ENCODE peak calls at places on chromosomes 7 and 10, in seven cellular contexts. P is foreskin fibroblast; U is DMS 273 treated with DMSO at 0.1 percent for 48 hours; Y is iPS-NIHi11; L is astrocyte of the spinal cord; V is effector CD4-positive, alpha-beta T cell; H is progenitor cell of endocrine pancreas. A is an unnamed sample.

GRCh38 chr7:133401225-133401624 is 148.3 kb downstream of the EXOC4 start:
- DNase-seq in P (no peak), U (no peak), Y (no peak), L (peak), V (no peak), H (no peak), A (no peak)

GRCh38 chr10:69377936-69378335 is 38.8 kb downstream of the TACR2 start:
- DNase-seq in P (no peak), U (no peak), Y (no peak), L (no peak), V (no peak), H (no peak), A (no peak)

GRCh38 chr7:74479066-74479781 is 25.5 kb downstream of the GTF2IRD1 start:
- DNase-seq in P (no peak), U (peak), Y (no peak), L (peak), V (no peak), H (no peak), A (peak)

GRCh38 chr7:149875396-149875795 is 1.6 kb downstream of the ATP6V0E2 start:
- DNase-seq in P (no peak), U (no peak), Y (no peak), L (no peak), V (no peak), H (no peak), A (no peak)

GRCh38 chr10:61747341-61747740 is 84.6 kb downstream of the CABCOCO1 start:
- DNase-seq in P (no peak), U (no peak), Y (no peak), L (no peak), V (no peak), H (no peak), A (no peak)

GRCh38 chr7:867406-868188 is 8.8 kb upstream of the GET4 start:
- DNase-seq in P (peak), U (no peak), Y (no peak), L (peak), V (no peak), H (no peak), A (no peak)

GRCh38 chr10:103598654-103599115 is 105.2 kb downstream of the NEURL1 start:
- DNase-seq in P (peak), U (no peak), Y (peak), L (peak), V (no peak), H (peak), A (peak)

GRCh38 chr10:106997721-106998120 is 166.8 kb downstream of the SORCS1 start:
- DNase-seq in P (no peak), U (no peak), Y (no peak), L (no peak), V (no peak), H (no peak), A (peak)

GRCh38 chr10:96125142-96125515 is 5.0 kb upstream of the ZNF518A start:
- DNase-seq in P (no peak), U (no peak), Y (no peak), L (no peak), V (no peak), H (no peak), A (no peak)

GRCh38 chr10:54130394-54130793 is 670.6 kb downstream of the PCDH15 start:
- DNase-seq in P (no peak), U (no peak), Y (no peak), L (no peak), V (no peak), H (no peak), A (no peak)

GRCh38 chr7:67937717-67938191 is 941.1 kb downstream of the TYW1 start:
- DNase-seq in P (peak), U (no peak), Y (no peak), L (peak), V (no peak), H (no peak), A (no peak)

GRCh38 chr10:34985823-34986222 is 104.3 kb downstream of the CUL2 start:
- DNase-seq in P (no peak), U (no peak), Y (peak), L (no peak), V (no peak), H (no peak), A (no peak)

GRCh38 chr10:69955211-69955805 is 97.3 kb upstream of the MACROH2A2 start:
- DNase-seq in P (no peak), U (no peak), Y (no peak), L (no peak), V (no peak), H (no peak), A (no peak)

GRCh38 chr10:72981882-72982529 is 27.4 kb upstream of the PLA2G12B start:
- DNase-seq in P (peak), U (no peak), Y (no peak), L (no peak), V (no peak), H (no peak), A (no peak)

GRCh38 chr7:67791918-67792317 is 795.3 kb downstream of the TYW1 start:
- DNase-seq in P (no peak), U (peak), Y (no peak), L (no peak), V (no peak), H (no peak), A (no peak)

GRCh38 chr10:126156012-126156411 is 232.3 kb downstream of the ADAM12 start:
- DNase-seq in P (no peak), U (no peak), Y (no peak), L (no peak), V (no peak), H (no peak), A (no peak)

GRCh38 chr10:111578076-111578475 is 501.2 kb downstream of the ADRA2A start:
- DNase-seq in P (no peak), U (no peak), Y (no peak), L (no peak), V (no peak), H (no peak), A (no peak)

GRCh38 chr7:110921478-110922210 is 169.3 kb upstream of the LRRN3 start:
- DNase-seq in P (peak), U (no peak), Y (no peak), L (peak), V (no peak), H (no peak), A (no peak)

GRCh38 chr7:126570845-126571244 is 681.9 kb downstream of the GRM8 start:
- DNase-seq in P (no peak), U (no peak), Y (no peak), L (no peak), V (no peak), H (no peak), A (no peak)

GRCh38 chr7:34015656-34016055 is 110.3 kb downstream of the BMPER start:
- DNase-seq in P (no peak), U (no peak), Y (no peak), L (no peak), V (no peak), H (no peak), A (no peak)

GRCh38 chr10:80599424-80599847 is 61.7 kb downstream of the SH2D4B start:
- DNase-seq in P (peak), U (no peak), Y (peak), L (peak), V (no peak), H (peak), A (peak)

GRCh38 chr7:106779877-106780276 is 85.2 kb upstream of the PIK3CG start:
- DNase-seq in P (no peak), U (no peak), Y (peak), L (no peak), V (no peak), H (peak), A (no peak)

GRCh38 chr7:10128748-10129147 is 844.9 kb upstream of the PHF14 start:
- DNase-seq in P (no peak), U (peak), Y (peak), L (peak), V (no peak), H (no peak), A (peak)

GRCh38 chr10:114938818-114939193 is 811 bp downstream of the TRUB1 start:
- DNase-seq in P (no peak), U (no peak), Y (no peak), L (no peak), V (no peak), H (no peak), A (no peak)

GRCh38 chr10:17836917-17837316 is 27.8 kb downstream of the MRC1 start:
- DNase-seq in P (peak), U (no peak), Y (peak), L (peak), V (no peak), H (peak), A (no peak)

GRCh38 chr7:141960687-141961422 is 12.7 kb downstream of the TAS2R38 start:
- DNase-seq in P (no peak), U (no peak), Y (no peak), L (no peak), V (no peak), H (no peak), A (peak)

A was measured in midbrain.